ENCODE peak calls at places on chromosomes 5 and 9, in four cellular contexts. G is fibroblast of mammary gland, S is gastrocnemius medialis, I is fibroblast of pulmonary artery. P is an unnamed sample.

GRCh38 chr5:67542489-67542888 is 345.9 kb upstream of the CD180 start:
- DNase-seq in S (no peak), G (no peak), I (no peak), P (no peak)

GRCh38 chr9:8859416-8859815 is 1059.8 kb upstream of the DMAC1 start:
- DNase-seq in I (no peak), S (no peak), G (no peak), P (no peak)

GRCh38 chr5:79774171-79774854 is 84.7 kb downstream of the CMYA5 start:
- DNase-seq in S (no peak), G (peak), I (peak), P (peak)

GRCh38 chr9:80492221-80492620 is 920.5 kb downstream of the TLE4 start:
- DNase-seq in I (peak), S (no peak), G (no peak), P (peak)

GRCh38 chr9:104608336-104608735 is 2.9 kb upstream of the OR13C2 start:
- DNase-seq in I (peak), S (no peak), G (peak), P (peak)

GRCh38 chr9:33249983-33250382 is 10.0 kb downstream of the SPINK4 start:
- DNase-seq in G (no peak), S (no peak), I (no peak), P (no peak)

GRCh38 chr5:108700928-108701327 is 46.8 kb upstream of the FER start:
- DNase-seq in S (no peak), I (no peak), G (no peak), P (no peak)

GRCh38 chr5:55324815-55325418 is 17.1 kb downstream of the MTREX start:
- DNase-seq in S (no peak), G (peak), I (peak), P (peak)

GRCh38 chr9:89529243-89530030 is 31.5 kb upstream of the SEMA4D start:
- DNase-seq in G (no peak), I (no peak), S (no peak), P (no peak)

GRCh38 chr9:13228431-13228830 is 51.1 kb downstream of the MPDZ start:
- DNase-seq in G (peak), I (no peak), S (no peak), P (peak)

GRCh38 chr9:132243156-132244074 is 81.6 kb downstream of the NTNG2 start:
- DNase-seq in S (no peak), G (no peak), I (no peak), P (peak)

GRCh38 chr9:93964685-93965084 is 9.5 kb upstream of the BARX1 start:
- DNase-seq in S (no peak), G (no peak), I (no peak), P (no peak)

GRCh38 chr9:35482071-35482470 is 7.8 kb upstream of the RUSC2 start:
- DNase-seq in S (no peak), I (no peak), G (no peak), P (no peak)

GRCh38 chr5:146745937-146746577 is 132.5 kb downstream of the PPP2R2B start:
- DNase-seq in S (no peak), G (no peak), I (no peak), P (no peak)

GRCh38 chr9:34547960-34548603 is 25.3 kb upstream of the ENHO start:
- DNase-seq in S (peak), I (peak), G (peak), P (peak)

GRCh38 chr9:107488400-107489143 is 997 bp downstream of the KLF4 start:
- DNase-seq in I (peak), S (peak), G (peak), P (peak)

GRCh38 chr5:13695076-13695712 is 249.3 kb downstream of the DNAH5 start:
- DNase-seq in I (no peak), G (no peak), S (no peak), P (no peak)

GRCh38 chr5:172870807-172871431 is 36.9 kb downstream of the ERGIC1 start:
- DNase-seq in G (peak), S (no peak), I (no peak), P (no peak)

GRCh38 chr9:14031015-14031414 is 282.9 kb downstream of the NFIB start:
- DNase-seq in G (peak), I (peak), S (peak), P (peak)

GRCh38 chr9:93677641-93678136 is 101.3 kb downstream of the PHF2 start:
- DNase-seq in I (no peak), G (no peak), S (no peak), P (no peak)

GRCh38 chr9:128218172-128218517 is 15.0 kb downstream of the DNM1 start:
- DNase-seq in I (no peak), G (no peak), S (no peak), P (no peak)

GRCh38 chr5:31196309-31196708 is 2.8 kb downstream of the CDH6 start:
- DNase-seq in I (peak), S (no peak), G (no peak), P (no peak)

GRCh38 chr9:38335686-38336085 is 56.8 kb upstream of the ALDH1B1 start:
- DNase-seq in S (no peak), G (no peak), I (no peak), P (no peak)

GRCh38 chr9:90950600-90950999 is 149.0 kb downstream of the SYK start:
- DNase-seq in S (no peak), I (no peak), G (no peak), P (no peak)

GRCh38 chr5:176716320-176716719 is 69.0 kb downstream of the TSPAN17 start:
- DNase-seq in I (peak), S (no peak), G (peak), P (peak)

GRCh38 chr5:14728109-14728938 is 63.8 kb downstream of the OTULIN start:
- DNase-seq in G (no peak), I (no peak), S (peak), P (no peak)

GRCh38 chr5:17260549-17260948 is 43.1 kb downstream of the BASP1 start:
- DNase-seq in I (no peak), G (no peak), S (no peak), P (no peak)

GRCh38 chr9:89477395-89477794 is 20.5 kb downstream of the SEMA4D start:
- DNase-seq in G (no peak), S (no peak), I (no peak), P (no peak)

GRCh38 chr5:158317507-158317906 is 458.6 kb upstream of the CLINT1 start:
- DNase-seq in I (no peak), G (no peak), S (no peak), P (no peak)

GRCh38 chr9:134957945-134958227 is 40.2 kb upstream of the FCN1 start:
- DNase-seq in G (no peak), I (no peak), S (peak), P (no peak)

GRCh38 chr9:35813434-35814105 is 1.3 kb downstream of the HINT2 start:
- DNase-seq in S (no peak), I (peak), G (peak), P (peak)

GRCh38 chr9:137028013-137028280 is at the start of gene ABCA2:
- DNase-seq in I (peak), S (no peak), G (no peak), P (no peak)

GRCh38 chr9:137028281-137029057 is 432 bp upstream of the ABCA2 start:
- DNase-seq in I (peak), S (peak), G (no peak), P (peak)

GRCh38 chr9:137030006-137030405 is 1.9 kb downstream of the FUT7 start:
- DNase-seq in I (no peak), S (no peak), G (no peak), P (no peak)

GRCh38 chr9:137030528-137030927 is 1.4 kb downstream of the FUT7 start:
- DNase-seq in S (no peak), G (no peak), I (no peak), P (no peak)

DNA sequence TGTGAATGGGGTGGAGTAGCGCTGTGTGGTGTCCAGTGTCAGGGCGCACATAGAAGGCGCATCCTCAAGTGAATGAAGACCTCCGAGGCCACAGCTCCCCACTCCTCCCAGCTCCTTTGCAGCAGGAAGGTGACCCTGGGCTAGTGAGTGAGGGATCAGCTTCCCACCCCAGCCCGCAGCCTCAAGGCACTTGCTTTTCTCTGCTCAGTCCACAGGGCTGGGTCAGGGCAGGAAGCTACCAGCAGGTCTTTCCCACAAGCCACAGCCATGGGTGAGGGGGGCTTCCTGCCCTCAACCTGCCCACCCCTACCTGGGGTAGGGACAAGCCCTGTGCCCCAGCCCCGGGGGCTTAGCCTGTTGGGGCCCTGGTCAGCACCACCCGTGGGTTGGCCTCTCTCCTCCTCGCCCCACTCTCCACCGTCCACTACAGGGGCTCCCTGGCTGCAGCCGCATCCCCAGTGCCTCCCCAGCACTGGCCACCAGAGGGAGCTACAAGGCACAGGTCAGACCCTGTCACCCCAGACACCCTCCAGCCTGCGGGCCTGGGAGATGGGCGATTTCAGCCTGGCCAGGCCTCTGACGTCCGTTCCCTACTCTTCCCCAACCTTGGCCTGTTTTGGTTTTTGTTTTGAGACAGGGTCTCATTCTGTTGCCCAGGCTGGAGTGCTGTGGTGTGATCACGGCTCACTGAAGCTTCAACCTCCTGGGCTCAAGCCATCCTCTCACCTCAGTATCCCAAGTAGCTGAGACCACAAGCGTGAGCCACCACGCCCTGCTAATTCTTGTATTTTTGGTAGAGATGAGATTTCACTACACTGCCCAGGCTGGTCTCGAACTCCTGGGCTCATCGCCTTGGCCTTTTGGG is 1.3 kb upstream of the ABCA2 start:
- DNase-seq in G (peak), I (peak), S (peak), P (peak)
- H3K4me3 ChIP-seq in G (no peak), I (no peak), S (peak), P (peak)

GRCh38 chr5:160470437-160471341 is 49.0 kb downstream of the PTTG1 start:
- DNase-seq in G (peak), I (peak), S (no peak), P (no peak)

GRCh38 chr5:160467555-160468418 is 46.1 kb downstream of the PTTG1 start:
- DNase-seq in G (peak), S (peak), I (peak), P (peak)

GRCh38 chr5:160468576-160468975 is 46.9 kb downstream of the PTTG1 start:
- DNase-seq in S (no peak), I (no peak), G (no peak), P (no peak)

GRCh38 chr5:160471761-160472160 is 50.1 kb downstream of the PTTG1 start:
- DNase-seq in S (no peak), G (no peak), I (no peak), P (no peak)

DNA sequence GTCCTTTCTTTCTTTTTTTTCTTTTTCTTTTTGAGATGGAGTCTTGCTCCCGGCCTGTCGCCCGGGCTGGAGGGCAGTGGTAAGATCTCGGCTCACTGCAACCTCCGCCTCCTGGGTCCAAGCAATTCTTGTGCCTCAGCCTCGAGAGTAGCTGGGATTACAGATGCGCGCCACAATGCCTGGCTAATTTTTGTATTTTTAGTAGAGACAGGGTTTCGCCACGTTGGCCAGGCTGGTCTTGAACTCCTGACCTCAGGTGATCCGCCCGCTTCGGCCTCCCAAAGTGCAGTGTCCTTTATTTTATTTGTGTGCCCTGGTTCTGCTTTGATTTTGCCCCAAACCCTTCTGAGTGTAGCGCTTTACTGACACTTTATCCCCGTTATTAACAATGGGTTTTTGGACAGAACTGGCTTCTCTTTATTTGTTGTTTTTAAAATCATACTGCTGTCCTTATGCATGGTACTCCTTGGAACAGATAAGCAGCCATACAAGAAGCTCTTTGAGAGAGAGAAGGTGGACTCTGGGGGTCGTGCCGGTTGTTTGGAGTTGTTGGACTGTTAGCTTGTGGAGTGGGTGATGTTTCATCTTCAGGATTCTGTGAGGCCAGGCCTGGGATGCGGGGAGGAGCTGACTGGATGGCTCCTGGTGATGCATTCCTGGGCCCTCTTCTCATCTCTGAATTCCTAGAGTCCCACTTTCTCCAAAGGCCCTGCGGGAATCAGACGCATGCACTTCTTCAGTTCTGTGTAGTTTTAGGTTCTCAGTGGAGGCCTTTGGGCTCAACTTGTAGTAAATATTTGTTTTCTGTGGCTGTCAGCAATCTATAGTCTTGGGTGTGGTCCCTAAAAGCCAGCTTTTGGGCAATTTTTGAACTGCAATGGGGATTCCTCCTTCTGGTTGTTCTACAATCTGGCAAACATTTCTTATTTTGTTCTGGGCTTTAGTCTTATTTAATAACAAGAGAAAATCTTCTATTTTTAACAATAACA is 47.8 kb downstream of the PTTG1 start:
- DNase-seq in G (no peak), S (no peak), I (no peak), P (no peak)
- H3K4me3 ChIP-seq in G (no peak), S (no peak), I (peak), P (no peak)

DNA sequence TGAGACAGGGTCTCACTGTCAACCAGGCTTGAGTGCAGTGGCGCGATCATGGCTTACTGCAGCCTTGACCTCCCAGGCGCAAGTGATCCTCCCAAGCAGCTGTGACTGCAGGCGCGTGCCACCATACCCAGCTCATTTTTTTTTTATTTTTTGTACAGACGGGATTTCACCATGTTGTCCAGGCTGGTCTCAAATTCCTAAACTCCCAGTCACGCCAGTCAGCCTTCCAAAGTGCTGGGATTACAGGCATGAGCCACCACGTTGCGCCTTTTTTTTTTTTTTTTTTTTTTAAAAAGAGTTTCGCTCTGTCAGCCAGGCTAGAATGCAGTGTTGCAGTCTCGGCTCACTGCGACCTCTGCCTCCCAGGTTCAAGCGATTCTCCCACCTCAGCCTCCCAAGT is 27.1 kb upstream of the SRP19 start:
- DNase-seq in I (no peak), S (no peak), G (no peak), P (no peak)
- H3K4me3 ChIP-seq in I (no peak), S (no peak), G (no peak), P (no peak)

GRCh38 chr9:37026936-37027581 is 7.0 kb downstream of the PAX5 start:
- DNase-seq in S (no peak), I (no peak), G (no peak), P (no peak)
- H3K4me3 ChIP-seq in S (no peak), I (no peak), G (no peak), P (no peak)